ENCODE peak calls at places on chromosomes 11 and 22, in four cellular contexts. One of them, this sample, is unnamed. For H3K4me1, the result is how much of the 10 kb centered on the place peaks cover.

GRCh38 chr11:34274712-34275398 is 83.0 kb downstream of the ABTB2 start:
- DNase-seq in A549: peak
- DNase-seq in sigmoid colon: peak
- DNase-seq in tibial nerve: peak
- DNase-seq in this sample: peak

GRCh38 chr11:82864268-82864667 is 36.0 kb downstream of the PRCP start:
- DNase-seq in A549: peak
- DNase-seq in sigmoid colon: peak
- DNase-seq in tibial nerve: peak
- DNase-seq in this sample: peak

GRCh38 chr11:116192509-116193206 is 580.1 kb downstream of the BUD13 start:
- DNase-seq in A549: no peak
- DNase-seq in sigmoid colon: no peak
- DNase-seq in tibial nerve: no peak
- DNase-seq in this sample: no peak

GRCh38 chr22:43281400-43281799 is 61.8 kb downstream of the SCUBE1 start:
- DNase-seq in A549: no peak
- DNase-seq in sigmoid colon: no peak
- DNase-seq in tibial nerve: no peak
- DNase-seq in this sample: no peak

GRCh38 chr11:116691779-116692178 is 81.0 kb downstream of the BUD13 start:
- DNase-seq in A549: no peak
- DNase-seq in sigmoid colon: peak
- DNase-seq in tibial nerve: peak
- DNase-seq in this sample: peak

GRCh38 chr11:96173906-96174305 is 169.1 kb downstream of the MAML2 start:
- DNase-seq in A549: no peak
- DNase-seq in sigmoid colon: no peak
- DNase-seq in tibial nerve: no peak
- DNase-seq in this sample: no peak

GRCh38 chr11:10503217-10503616 is 37.8 kb downstream of the RNF141 start:
- DNase-seq in A549: no peak
- DNase-seq in sigmoid colon: peak
- DNase-seq in tibial nerve: no peak
- DNase-seq in this sample: no peak

GRCh38 chr11:96341237-96342130 is 1.5 kb downstream of the MAML2 start:
- DNase-seq in A549: peak
- DNase-seq in sigmoid colon: peak
- DNase-seq in tibial nerve: peak
- DNase-seq in this sample: peak

GRCh38 chr22:40346178-40347064 is at the start of gene ADSL:
- DNase-seq in A549: peak
- DNase-seq in sigmoid colon: peak
- DNase-seq in tibial nerve: peak
- DNase-seq in this sample: peak

GRCh38 chr11:103892603-103893002 is 143.8 kb upstream of the DDI1 start:
- DNase-seq in A549: peak
- DNase-seq in sigmoid colon: no peak
- DNase-seq in tibial nerve: no peak
- DNase-seq in this sample: no peak

GRCh38 chr11:35260342-35260985 is 121.5 kb downstream of the CD44 start:
- DNase-seq in A549: peak
- DNase-seq in sigmoid colon: no peak
- DNase-seq in tibial nerve: no peak
- DNase-seq in this sample: no peak

GRCh38 chr11:112050721-112051120 is 23.1 kb downstream of the PIH1D2 start:
- DNase-seq in A549: no peak
- DNase-seq in sigmoid colon: no peak
- DNase-seq in tibial nerve: no peak
- DNase-seq in this sample: no peak

GRCh38 chr11:119907934-119908760 is 179.1 kb upstream of the NECTIN1 start:
- DNase-seq in A549: no peak
- DNase-seq in sigmoid colon: no peak
- DNase-seq in tibial nerve: no peak
- DNase-seq in this sample: no peak

GRCh38 chr11:1401656-1402221 is 12.0 kb downstream of the BRSK2 start:
- DNase-seq in A549: peak
- DNase-seq in sigmoid colon: no peak
- DNase-seq in tibial nerve: peak
- DNase-seq in this sample: peak

GRCh38 chr22:29831186-29831921 is 6.7 kb downstream of the ASCC2 start:
- DNase-seq in A549: no peak
- DNase-seq in sigmoid colon: no peak
- DNase-seq in tibial nerve: no peak
- DNase-seq in this sample: no peak

GRCh38 chr11:73883856-73884255 is 7.1 kb downstream of the PAAF1 start:
- DNase-seq in A549: no peak
- DNase-seq in sigmoid colon: no peak
- DNase-seq in tibial nerve: no peak
- DNase-seq in this sample: no peak

GRCh38 chr11:33065445-33066178 is 26.2 kb downstream of the TCP11L1 start:
- DNase-seq in A549: peak
- DNase-seq in sigmoid colon: peak
- DNase-seq in tibial nerve: peak
- DNase-seq in this sample: peak

GRCh38 chr11:124884869-124885479 is 12.7 kb downstream of the ROBO4 start:
- DNase-seq in A549: no peak
- DNase-seq in sigmoid colon: peak
- DNase-seq in tibial nerve: no peak
- DNase-seq in this sample: no peak

GRCh38 chr11:69183613-69184012 is 27.9 kb downstream of the SMIM38 start:
- DNase-seq in A549: no peak
- DNase-seq in sigmoid colon: no peak
- DNase-seq in tibial nerve: no peak
- DNase-seq in this sample: no peak

GRCh38 chr22:47567126-47567730 is 804.8 kb downstream of the TBC1D22A start:
- DNase-seq in A549: no peak
- DNase-seq in sigmoid colon: no peak
- DNase-seq in tibial nerve: no peak
- DNase-seq in this sample: no peak

GRCh38 chr11:5258543-5259262 is 4.1 kb upstream of the HBG2 start:
- DNase-seq in A549: no peak
- DNase-seq in sigmoid colon: no peak
- DNase-seq in tibial nerve: no peak
- DNase-seq in this sample: no peak

GRCh38 chr22:46023558-46023981 is 46.6 kb upstream of the WNT7B start:
- DNase-seq in A549: no peak
- DNase-seq in sigmoid colon: peak
- DNase-seq in tibial nerve: no peak
- DNase-seq in this sample: peak

GRCh38 chr11:103110406-103110805 is 1.2 kb downstream of the DYNC2H1 start:
- DNase-seq in A549: peak
- DNase-seq in sigmoid colon: no peak
- DNase-seq in tibial nerve: no peak
- DNase-seq in this sample: no peak

GRCh38 chr11:11335043-11335442 is 18.0 kb downstream of the CSNK2A3 start:
- DNase-seq in A549: no peak
- DNase-seq in sigmoid colon: no peak
- DNase-seq in tibial nerve: no peak
- DNase-seq in this sample: no peak

GRCh38 chr11:64186205-64187165 is 514 bp downstream of the STIP1 start:
- DNase-seq in A549: no peak
- DNase-seq in sigmoid colon: peak
- DNase-seq in tibial nerve: no peak
- DNase-seq in this sample: no peak

GRCh38 chr22:46480396-46480795 is 57.0 kb downstream of the CELSR1 start:
- DNase-seq in A549: no peak
- DNase-seq in sigmoid colon: no peak
- DNase-seq in tibial nerve: no peak
- DNase-seq in this sample: no peak

GRCh38 chr11:104256525-104256924 is 92.6 kb upstream of the PDGFD start:
- DNase-seq in A549: peak
- DNase-seq in sigmoid colon: no peak
- DNase-seq in tibial nerve: no peak
- DNase-seq in this sample: no peak

GRCh38 chr22:28442264-28442950 is 237.2 kb downstream of the TTC28 start:
- DNase-seq in A549: no peak
- DNase-seq in sigmoid colon: peak
- DNase-seq in tibial nerve: peak
- DNase-seq in this sample: peak

GRCh38 chr22:28441720-28442263 is 237.8 kb downstream of the TTC28 start:
- DNase-seq in A549: no peak
- DNase-seq in sigmoid colon: no peak
- DNase-seq in tibial nerve: no peak
- DNase-seq in this sample: peak

GRCh38 chr22:28440517-28441366 is 238.9 kb downstream of the TTC28 start:
- DNase-seq in A549: no peak
- DNase-seq in sigmoid colon: no peak
- DNase-seq in tibial nerve: no peak
- DNase-seq in this sample: no peak

GRCh38 chr22:28444659-28445058 is 235.0 kb downstream of the TTC28 start:
- DNase-seq in A549: no peak
- DNase-seq in sigmoid colon: no peak
- DNase-seq in tibial nerve: no peak
- DNase-seq in this sample: no peak

GRCh38 chr22:28442951-28443876 is 236.4 kb downstream of the TTC28 start:
- DNase-seq in A549: no peak
- DNase-seq in sigmoid colon: peak
- DNase-seq in tibial nerve: peak
- DNase-seq in this sample: peak
- TF ChIP-seq EP300 in A549: no peak
- TF ChIP-seq EP300 in sigmoid colon: no peak
- TF ChIP-seq EP300 in tibial nerve: peak
- TF ChIP-seq EP300 in this sample: no peak

GRCh38 chr22:37896181-37896592 is 9.9 kb upstream of the MICALL1 start:
- DNase-seq in A549: no peak
- DNase-seq in sigmoid colon: no peak
- DNase-seq in tibial nerve: no peak
- DNase-seq in this sample: no peak

GRCh38 chr22:37897805-37898204 is 8.3 kb upstream of the MICALL1 start:
- DNase-seq in A549: no peak
- DNase-seq in sigmoid colon: no peak
- DNase-seq in tibial nerve: no peak
- DNase-seq in this sample: no peak

GRCh38 chr22:37898441-37899181 is 7.5 kb upstream of the MICALL1 start:
- DNase-seq in A549: peak
- DNase-seq in sigmoid colon: peak
- DNase-seq in tibial nerve: no peak
- DNase-seq in this sample: no peak

GRCh38 chr22:37894939-37895670 is 11.0 kb upstream of the MICALL1 start:
- DNase-seq in A549: no peak
- DNase-seq in sigmoid colon: no peak
- DNase-seq in tibial nerve: no peak
- DNase-seq in this sample: no peak

DNA sequence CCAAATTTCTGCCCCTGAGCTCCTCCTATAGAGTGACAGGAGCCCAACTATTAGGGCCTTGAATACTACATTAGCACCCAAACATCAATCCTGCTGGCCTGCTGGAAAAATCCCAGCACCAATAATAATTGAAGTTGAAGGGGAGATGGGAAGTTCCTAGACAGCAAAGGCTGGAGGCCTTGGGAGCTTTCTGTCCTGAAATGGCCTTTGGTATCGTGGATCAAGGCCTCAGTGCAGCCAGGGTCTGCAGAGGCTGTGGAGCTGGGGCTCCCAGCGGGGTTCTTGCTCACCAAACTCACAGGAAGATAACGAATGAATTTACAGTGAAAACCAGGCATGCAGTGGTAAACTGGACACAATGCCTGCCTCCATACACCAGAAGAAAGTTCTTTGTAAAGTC is 9.2 kb upstream of the MICALL1 start:
- DNase-seq in A549: no peak
- DNase-seq in sigmoid colon: no peak
- DNase-seq in tibial nerve: no peak
- DNase-seq in this sample: no peak
- H3K4me1 ChIP-seq in A549: under half
- H3K4me1 ChIP-seq in sigmoid colon: half or more
- H3K4me1 ChIP-seq in tibial nerve: under half
- H3K4me1 ChIP-seq in this sample: under half

DNA sequence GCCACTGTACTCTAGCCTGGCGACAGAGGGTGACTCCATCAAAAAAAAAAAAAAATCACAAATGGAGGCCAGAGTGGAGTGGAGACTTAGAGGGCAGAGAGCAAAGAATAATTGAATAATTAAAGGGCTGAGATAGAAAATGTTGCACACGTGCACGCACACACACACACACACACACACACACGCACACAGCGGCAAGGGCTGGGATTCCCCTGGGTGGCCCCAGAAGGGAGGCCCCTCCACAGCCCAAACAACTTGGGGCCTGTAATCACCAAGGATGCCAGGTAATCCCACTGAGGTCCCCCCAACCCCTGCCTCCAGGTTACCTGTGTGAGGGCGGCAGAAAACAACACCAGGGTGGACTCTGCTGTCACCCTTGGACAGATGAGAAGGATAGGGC is 12.0 kb upstream of the DGKZ start:
- DNase-seq in A549: no peak
- DNase-seq in sigmoid colon: no peak
- DNase-seq in tibial nerve: no peak
- DNase-seq in this sample: no peak
- H3K27ac ChIP-seq in A549: no peak
- H3K27ac ChIP-seq in sigmoid colon: no peak
- H3K27ac ChIP-seq in tibial nerve: no peak
- H3K27ac ChIP-seq in this sample: no peak

DNA sequence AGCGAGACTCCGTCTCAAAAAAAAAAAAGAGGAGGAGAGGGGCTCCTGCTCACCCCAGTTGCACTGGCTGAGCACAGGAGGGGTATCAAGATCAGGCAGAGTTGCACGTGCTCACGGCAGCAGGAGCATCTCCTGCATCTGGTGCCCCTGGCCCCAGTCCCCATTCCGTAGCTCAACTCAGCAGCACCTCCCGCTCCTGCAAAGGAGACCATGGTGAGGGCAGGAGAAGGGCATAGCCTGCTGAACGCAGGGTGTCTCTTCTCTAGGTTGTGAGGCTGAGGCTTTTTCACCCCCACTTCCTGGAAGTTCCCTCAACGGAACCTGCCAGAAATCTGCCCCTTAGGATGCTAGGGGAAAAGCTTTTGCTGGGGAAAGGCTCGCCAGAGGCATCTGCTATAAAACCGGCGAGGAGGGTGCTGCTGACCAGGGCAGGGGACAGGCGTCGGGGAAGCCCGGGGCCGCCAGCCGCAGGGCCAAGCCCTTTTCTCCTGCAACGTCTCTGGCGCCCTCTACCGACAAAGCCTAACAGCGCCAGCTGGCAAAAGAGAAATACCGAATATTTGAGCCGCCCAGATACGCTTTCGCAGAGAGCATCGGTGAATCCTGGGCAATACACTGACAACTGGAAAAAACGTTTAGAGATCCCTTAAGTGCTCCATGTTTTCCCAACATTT is 1.0 kb upstream of the PPP6R2 start:
- DNase-seq in A549: peak
- DNase-seq in sigmoid colon: peak
- DNase-seq in tibial nerve: peak
- DNase-seq in this sample: peak
- TF ChIP-seq EP300 in A549: no peak
- TF ChIP-seq EP300 in sigmoid colon: no peak
- TF ChIP-seq EP300 in tibial nerve: peak
- TF ChIP-seq EP300 in this sample: no peak

GRCh38 chr22:37239336-37240239 is 4.5 kb downstream of the RAC2 start:
- DNase-seq in A549: no peak
- DNase-seq in sigmoid colon: peak
- DNase-seq in tibial nerve: no peak
- DNase-seq in this sample: no peak
- H3K4me1 ChIP-seq in A549: under half
- H3K4me1 ChIP-seq in sigmoid colon: under half
- H3K4me1 ChIP-seq in tibial nerve: under half
- H3K4me1 ChIP-seq in this sample: under half

This sample was measured in ovary.